ENCODE peak calls at places on chromosome 6, in ten cellular contexts. L, R, Q, V, H, U, J, M, K and T are unnamed samples.

GRCh38 chr6:79600313-79601019 is 30.7 kb upstream of the SH3BGRL2 start:
- ATAC-seq in L (no peak), V (peak), K (peak), M (no peak), Q (no peak), H (no peak), J (no peak), U (no peak), R (no peak), T (no peak)

GRCh38 chr6:141484726-141485125 is 648.0 kb upstream of the GJE1 start:
- ATAC-seq in Q (peak), V (peak), R (peak), M (peak), H (peak), J (no peak), U (peak), L (peak), K (no peak), T (peak)

GRCh38 chr6:1697688-1698351 is 88.1 kb downstream of the FOXC1 start:
- ATAC-seq in H (no peak), K (no peak), R (no peak), L (no peak), J (no peak), U (no peak), M (no peak), V (no peak), Q (no peak), T (no peak)

GRCh38 chr6:135224037-135224647 is 43.0 kb downstream of the MYB start:
- ATAC-seq in R (no peak), U (no peak), L (no peak), H (no peak), V (no peak), Q (no peak), K (no peak), M (no peak), J (no peak), T (no peak)

GRCh38 chr6:56291278-56291917 is 44.0 kb upstream of the COL21A1 start:
- ATAC-seq in R (no peak), U (no peak), V (peak), L (no peak), K (no peak), H (no peak), J (no peak), Q (no peak), M (no peak), T (peak)

GRCh38 chr6:36679043-36679821 is 718 bp downstream of the CDKN1A start:
- ATAC-seq in Q (peak), H (no peak), R (no peak), U (peak), K (peak), V (peak), J (no peak), M (peak), L (no peak), T (peak)

GRCh38 chr6:139981066-139981624 is 606.7 kb upstream of the CITED2 start:
- ATAC-seq in V (no peak), K (no peak), L (no peak), J (no peak), U (no peak), Q (no peak), H (no peak), R (no peak), M (no peak), T (no peak)

GRCh38 chr6:11710968-11711643 is 67.5 kb downstream of the ADTRP start:
- ATAC-seq in L (peak), J (no peak), V (no peak), H (no peak), K (no peak), R (no peak), U (no peak), M (no peak), Q (no peak), T (no peak)

GRCh38 chr6:6723792-6724318 is 135.3 kb downstream of the LY86 start:
- ATAC-seq in K (no peak), H (no peak), M (peak), L (no peak), U (peak), J (no peak), R (no peak), V (peak), Q (no peak), T (no peak)

GRCh38 chr6:52843600-52843999 is 3.0 kb upstream of the GSTA5 start:
- ATAC-seq in M (no peak), H (no peak), R (no peak), Q (no peak), L (no peak), J (no peak), U (no peak), V (no peak), K (no peak), T (no peak)

GRCh38 chr6:153117986-153118886 is 12.8 kb downstream of the RGS17 start:
- ATAC-seq in J (no peak), K (no peak), Q (no peak), R (peak), V (no peak), M (no peak), U (peak), H (no peak), L (no peak), T (no peak)

GRCh38 chr6:39830444-39830843 is 38.3 kb downstream of the DAAM2 start:
- ATAC-seq in U (no peak), H (no peak), M (no peak), L (no peak), R (no peak), V (peak), K (peak), J (no peak), Q (no peak), T (no peak)